ENCODE peak calls at places on chromosomes 11 and 22, in five cellular contexts. O, Y, G, W and L are unnamed samples.

GRCh38 chr11:33753304-33753703 is 17.1 kb upstream of the CD59 start:
- DNase-seq in W (peak; percentile 88), Y (peak; percentile 52), G (peak; percentile 59), O (no peak), L (no peak)

GRCh38 chr22:46064236-46064965 is 85.9 kb upstream of the PPARA start:
- DNase-seq in O (no peak), W (no peak), G (no peak), Y (no peak), L (no peak)

GRCh38 chr11:3894128-3894731 is 38.8 kb downstream of the STIM1 start:
- DNase-seq in O (no peak), W (peak; percentile 22), G (peak; percentile 69), Y (peak; percentile 46), L (no peak)

GRCh38 chr11:78796956-78797355 is 222.3 kb upstream of the NARS2 start:
- DNase-seq in Y (peak; percentile 52), O (no peak), G (no peak), W (peak; percentile 100), L (no peak)

GRCh38 chr22:24011735-24012068 is 598 bp downstream of the CABIN1 start:
- DNase-seq in W (no peak), O (no peak), G (no peak), Y (no peak), L (no peak)

GRCh38 chr11:126512251-126512650 is 156.8 kb downstream of the ST3GAL4 start:
- DNase-seq in G (no peak), Y (no peak), O (no peak), W (no peak), L (no peak)

GRCh38 chr22:19466126-19466716 is 12.8 kb downstream of the UFD1 start:
- DNase-seq in W (no peak), O (no peak), Y (no peak), G (no peak), L (no peak)

GRCh38 chr11:115696472-115697011 is 192.3 kb upstream of the CADM1 start:
- DNase-seq in G (no peak), O (no peak), W (no peak), Y (no peak), L (no peak)

GRCh38 chr22:24319451-24319850 is 48.8 kb downstream of the SPECC1L start:
- DNase-seq in W (peak; percentile 74), G (no peak), O (no peak), Y (peak; percentile 47), L (no peak)

GRCh38 chr11:27466363-27466762 is 6.2 kb downstream of the LGR4 start:
- DNase-seq in W (no peak), G (no peak), Y (no peak), O (no peak), L (no peak)

GRCh38 chr11:27468209-27468608 is 4.4 kb downstream of the LGR4 start:
- DNase-seq in W (peak; percentile 53), O (no peak), Y (peak; percentile 94), G (no peak), L (peak; percentile 93)

GRCh38 chr11:27467181-27467913 is 5.2 kb downstream of the LGR4 start:
- DNase-seq in Y (no peak), O (no peak), W (no peak), G (no peak), L (no peak)

GRCh38 chr11:27464155-27464759 is 8.3 kb downstream of the LGR4 start:
- DNase-seq in O (no peak), W (peak; percentile 44), Y (peak; percentile 43), G (no peak), L (no peak)

GRCh38 chr11:27465629-27466028 is 7.0 kb downstream of the LGR4 start:
- DNase-seq in W (no peak), G (no peak), Y (no peak), O (no peak), L (no peak)
- H3K27ac ChIP-seq in W (no peak overlapping the region), G (no peak overlapping the region), Y (peak overlapping the region; percentile 83), O (peak overlapping the region; percentile 42), L (peak overlapping the region; percentile 76)

DNA sequence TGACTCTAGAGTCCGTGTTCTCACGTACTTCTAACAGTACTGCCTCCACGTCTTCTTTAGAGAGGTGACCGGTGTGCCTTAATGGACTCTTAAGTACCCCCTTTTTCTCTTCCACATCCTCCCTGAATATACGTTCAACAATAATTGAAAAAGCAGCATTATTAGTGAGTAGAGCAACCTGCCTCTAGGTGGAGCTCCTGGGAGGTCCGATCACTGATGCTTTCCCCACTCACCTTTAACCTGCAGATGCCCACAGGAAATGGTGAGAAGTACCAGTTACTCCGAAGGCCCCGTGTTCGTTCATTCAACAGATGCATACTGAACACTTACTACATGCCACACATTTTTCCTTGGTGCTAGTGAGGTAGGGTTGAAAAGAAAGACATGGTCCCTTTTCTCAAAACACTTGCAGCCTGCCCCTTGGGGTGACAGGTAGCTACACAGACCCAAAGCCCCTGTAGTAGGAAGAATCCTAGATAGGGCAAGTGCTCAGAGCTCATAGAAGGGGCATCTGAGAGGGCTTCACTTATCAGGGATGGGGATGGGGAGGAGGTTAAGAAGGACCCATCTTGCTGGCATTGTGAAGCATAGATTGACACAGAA is 72.7 kb downstream of the FEZ1 start:
- DNase-seq in W (no peak), Y (no peak), O (no peak), G (no peak), L (no peak)
- H3K27ac ChIP-seq in W (no peak overlapping the region), Y (no peak overlapping the region), O (no peak overlapping the region), G (no peak overlapping the region), L (no peak overlapping the region)

DNA sequence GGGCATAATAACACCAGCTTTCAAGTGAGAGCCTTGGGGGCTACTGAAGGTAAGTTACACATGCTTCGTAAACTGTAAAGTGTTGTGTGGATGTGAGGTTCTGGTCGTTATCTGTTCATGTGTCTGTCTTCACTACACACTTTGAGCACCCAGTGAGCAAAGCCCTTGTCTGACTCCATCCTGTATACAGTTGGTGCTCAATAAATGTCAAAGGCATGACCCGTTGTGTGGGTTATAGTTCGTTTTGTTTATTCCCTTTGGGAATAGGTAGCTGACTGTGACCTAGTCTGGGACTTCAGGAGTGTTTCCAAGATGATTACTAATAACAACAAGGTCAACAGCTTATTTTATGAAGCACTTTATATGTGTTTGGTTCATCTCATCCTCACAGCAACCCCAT is 146.9 kb downstream of the MIAT start:
- DNase-seq in G (no peak), Y (no peak), O (no peak), W (no peak), L (no peak)
- H3K27ac ChIP-seq in G (no peak overlapping the region), Y (no peak overlapping the region), O (no peak overlapping the region), W (no peak overlapping the region), L (no peak overlapping the region)

DNA sequence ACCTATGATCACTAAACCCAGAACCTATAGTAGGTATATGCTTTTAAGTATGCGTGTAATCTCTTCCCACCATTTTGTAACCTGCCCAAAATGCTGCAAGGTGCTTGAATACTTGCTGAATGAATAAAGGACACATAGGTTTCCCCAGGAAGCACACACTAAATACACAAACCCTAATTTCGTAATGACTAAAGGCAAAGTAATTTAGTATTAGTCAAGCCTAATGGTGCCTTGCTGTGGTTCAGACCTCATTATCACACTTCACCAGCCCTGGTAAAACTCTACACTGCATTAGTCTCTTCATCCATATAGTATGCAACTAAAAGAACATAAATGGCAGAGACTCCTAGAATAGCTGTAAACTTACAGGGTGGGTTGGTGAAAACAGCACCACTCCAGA is 289.0 kb upstream of the PITPNB start:
- DNase-seq in G (no peak), W (no peak), O (no peak), Y (no peak), L (peak; percentile 71)
- H3K27ac ChIP-seq in G (no peak overlapping the region), W (no peak overlapping the region), O (no peak overlapping the region), Y (no peak overlapping the region), L (no peak overlapping the region)

DNA sequence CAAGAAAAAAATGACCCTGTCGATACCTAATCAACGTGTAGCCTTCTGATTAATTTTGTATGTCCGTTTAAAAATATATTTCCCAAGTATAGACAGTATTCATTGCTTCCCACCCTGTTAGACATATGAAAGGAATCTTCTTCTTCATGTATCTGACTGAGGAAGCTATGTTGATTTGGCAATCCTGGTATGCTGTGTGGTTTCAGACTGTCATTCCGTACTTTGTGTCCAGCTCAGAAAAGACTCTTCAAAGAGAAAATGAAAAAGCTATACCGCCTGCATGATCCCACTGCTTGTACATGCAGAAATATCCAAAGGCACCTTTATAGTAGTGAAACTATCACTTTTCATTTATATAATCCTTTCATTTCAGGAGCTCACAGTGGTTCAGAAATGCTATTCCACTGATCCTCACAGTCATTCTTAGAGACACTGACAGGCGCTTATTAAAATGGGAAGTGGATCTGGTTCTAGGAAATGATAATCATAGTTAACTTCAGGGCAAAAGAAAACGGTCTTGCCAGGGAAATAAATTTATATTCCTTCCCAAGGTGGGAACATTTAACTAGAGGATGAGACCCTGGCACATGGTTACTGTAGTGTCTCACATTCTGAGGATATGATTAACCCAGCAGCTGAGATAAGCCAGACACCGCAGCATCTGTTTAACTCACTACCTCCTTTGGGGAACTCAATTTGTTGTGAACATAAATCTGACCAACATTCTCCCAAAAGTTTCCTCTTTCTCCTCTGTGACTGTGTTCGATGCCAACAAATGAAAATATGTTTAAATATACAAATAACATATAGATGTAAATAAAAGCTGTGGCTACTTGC is 599.2 kb upstream of the LUZP2 start:
- DNase-seq in W (peak; percentile 94), G (no peak), Y (peak; percentile 85), O (no peak), L (peak; percentile 48)
- H3K27ac ChIP-seq in W (peak overlapping the region; percentile 99), G (no peak overlapping the region), Y (no peak overlapping the region), O (no peak overlapping the region), L (no peak overlapping the region)